ENCODE peak calls at places on chromosomes 6 and 20, in nine cellular contexts. F is tibial nerve, T is breast epithelium, W is lower leg skin, Q is GM12878, C is H54, K is A549, N is body of pancreas, Z is HepG2. P is an unnamed sample.

GRCh38 chr20:58790440-58790839 is 60.3 kb downstream of the GNAS-AS1 start:
- DNase-seq in T (no peak), Q (no peak), W (no peak), N (no peak), C (no peak), F (no peak), K (no peak), Z (no peak), P (no peak)

GRCh38 chr6:95248501-95248900 is 328.8 kb upstream of the MANEA start:
- DNase-seq in Z (no peak), N (no peak), W (no peak), F (no peak), Q (no peak), C (no peak), T (no peak), K (no peak), P (no peak)

GRCh38 chr6:28864321-28864923 is 59.4 kb downstream of the TRIM27 start:
- DNase-seq in T (no peak), K (no peak), W (no peak), Z (no peak), N (no peak), F (no peak), C (no peak), Q (no peak), P (no peak)

GRCh38 chr6:99912657-99913056 is 81.4 kb downstream of the MCHR2 start:
- DNase-seq in Q (no peak), T (no peak), N (no peak), C (no peak), W (no peak), K (no peak), F (no peak), Z (no peak), P (no peak)

GRCh38 chr6:100484474-100484873 is 19.8 kb upstream of the SIM1 start:
- DNase-seq in N (no peak), W (no peak), K (no peak), F (no peak), Q (peak; percentile 20), Z (no peak), T (no peak), C (no peak), P (no peak)

GRCh38 chr6:168155193-168155592 is 76.2 kb upstream of the FRMD1 start:
- DNase-seq in K (peak; percentile 20), Q (no peak), Z (no peak), N (no peak), C (no peak), W (no peak), F (no peak), T (no peak), P (no peak)

GRCh38 chr20:54110041-54110440 is 39.6 kb upstream of the BCAS1 start:
- DNase-seq in T (no peak), F (no peak), Z (peak; percentile 66), Q (no peak), K (no peak), W (no peak), N (no peak), C (no peak), P (no peak)

GRCh38 chr20:22339091-22339881 is 245.1 kb downstream of the FOXA2 start:
- DNase-seq in N (peak; percentile 66), W (no peak), C (peak; percentile 26), Q (no peak), F (peak; percentile 84), K (peak; percentile 60), Z (peak; percentile 84), T (no peak), P (peak; percentile 61)

GRCh38 chr6:139028242-139028657 is 295 bp upstream of the ABRACL start:
- DNase-seq in T (no peak), F (no peak), K (no peak), W (no peak), Z (no peak), Q (no peak), N (peak; percentile 76), C (peak; percentile 51), P (peak; percentile 51)

GRCh38 chr6:139028658-139029469 is at the start of gene ABRACL:
- DNase-seq in K (peak; percentile 42), Q (peak; percentile 45), Z (no peak), N (peak; percentile 40), C (peak; percentile 28), W (peak; percentile 89), F (peak; percentile 25), T (peak; percentile 67), P (peak; percentile 63)

GRCh38 chr6:139030539-139030938 is 2.0 kb downstream of the ABRACL start:
- DNase-seq in K (no peak), T (no peak), C (no peak), W (no peak), F (no peak), Z (no peak), Q (peak; percentile 48), N (peak; percentile 16), P (no peak)

GRCh38 chr6:139030211-139030530 is 1.6 kb downstream of the ABRACL start:
- DNase-seq in N (no peak), K (no peak), Q (no peak), Z (no peak), C (no peak), T (no peak), W (no peak), F (no peak), P (no peak)

DNA sequence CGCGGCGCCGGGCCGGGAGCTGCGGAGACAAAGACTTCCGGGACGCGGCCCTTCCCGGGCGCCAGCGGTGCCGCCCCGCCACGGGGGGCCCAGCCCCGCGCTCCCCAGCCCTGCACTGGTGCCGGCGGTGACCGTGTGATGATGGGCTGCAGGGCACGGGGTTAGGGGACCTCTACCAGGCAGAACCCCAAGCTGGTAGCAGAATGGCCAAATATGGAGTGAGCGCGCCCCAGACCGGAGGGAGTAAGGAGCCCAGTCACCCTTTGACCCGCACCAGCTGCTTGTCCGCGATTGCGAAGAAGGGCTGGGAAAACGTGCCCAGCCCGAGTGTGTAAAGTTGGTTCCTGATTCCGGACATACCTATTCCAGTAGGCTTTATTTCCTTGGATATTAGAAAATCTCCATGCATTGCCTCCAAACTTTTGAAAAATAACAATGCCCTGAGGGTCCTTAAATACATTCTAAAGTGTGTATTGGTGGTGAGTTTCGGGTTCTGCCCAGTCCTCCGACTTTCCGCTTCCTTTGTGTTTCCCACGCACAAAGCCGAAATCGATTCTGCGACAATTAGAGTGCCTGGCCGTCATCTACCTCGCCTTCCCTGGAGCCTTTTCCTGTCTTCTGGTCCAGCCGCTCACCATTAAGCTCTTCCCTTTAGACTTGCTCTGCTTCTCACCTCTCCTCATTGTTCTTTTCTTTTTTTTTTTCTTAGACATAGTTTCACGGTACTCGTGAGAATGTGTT is 1.1 kb downstream of the ABRACL start:
- DNase-seq in C (no peak), Z (no peak), W (peak; percentile 87), N (peak; percentile 74), Q (no peak), T (no peak), F (peak; percentile 49), K (peak; percentile 17), P (peak; percentile 85)
- TF ChIP-seq POLR2A in C (no peak), Z (no peak), W (no peak), N (no peak), Q (no peak), T (no peak), F (no peak), K (no peak), P (no peak)

GRCh38 chr20:62925420-62926228 is 681 bp downstream of the DIDO1 start:
- DNase-seq in Q (no peak), K (no peak), W (no peak), C (peak; percentile 37), Z (no peak), N (peak; percentile 37), F (no peak), T (no peak), P (peak; percentile 80)

GRCh38 chr20:62924567-62925419 is 1.5 kb downstream of the DIDO1 start:
- DNase-seq in T (no peak), K (no peak), W (no peak), N (peak; percentile 40), C (no peak), Z (peak; percentile 56), Q (no peak), F (no peak), P (peak; percentile 78)

GRCh38 chr20:62927128-62927705 is 912 bp upstream of the DIDO1 start:
- DNase-seq in N (no peak), Z (peak; percentile 30), W (no peak), T (no peak), F (no peak), Q (no peak), C (no peak), K (no peak), P (no peak)

GRCh38 chr20:62928246-62928939 is 2.1 kb upstream of the DIDO1 start:
- DNase-seq in F (no peak), K (no peak), W (no peak), N (no peak), T (no peak), Q (no peak), C (no peak), Z (no peak), P (peak; percentile 24)

DNA sequence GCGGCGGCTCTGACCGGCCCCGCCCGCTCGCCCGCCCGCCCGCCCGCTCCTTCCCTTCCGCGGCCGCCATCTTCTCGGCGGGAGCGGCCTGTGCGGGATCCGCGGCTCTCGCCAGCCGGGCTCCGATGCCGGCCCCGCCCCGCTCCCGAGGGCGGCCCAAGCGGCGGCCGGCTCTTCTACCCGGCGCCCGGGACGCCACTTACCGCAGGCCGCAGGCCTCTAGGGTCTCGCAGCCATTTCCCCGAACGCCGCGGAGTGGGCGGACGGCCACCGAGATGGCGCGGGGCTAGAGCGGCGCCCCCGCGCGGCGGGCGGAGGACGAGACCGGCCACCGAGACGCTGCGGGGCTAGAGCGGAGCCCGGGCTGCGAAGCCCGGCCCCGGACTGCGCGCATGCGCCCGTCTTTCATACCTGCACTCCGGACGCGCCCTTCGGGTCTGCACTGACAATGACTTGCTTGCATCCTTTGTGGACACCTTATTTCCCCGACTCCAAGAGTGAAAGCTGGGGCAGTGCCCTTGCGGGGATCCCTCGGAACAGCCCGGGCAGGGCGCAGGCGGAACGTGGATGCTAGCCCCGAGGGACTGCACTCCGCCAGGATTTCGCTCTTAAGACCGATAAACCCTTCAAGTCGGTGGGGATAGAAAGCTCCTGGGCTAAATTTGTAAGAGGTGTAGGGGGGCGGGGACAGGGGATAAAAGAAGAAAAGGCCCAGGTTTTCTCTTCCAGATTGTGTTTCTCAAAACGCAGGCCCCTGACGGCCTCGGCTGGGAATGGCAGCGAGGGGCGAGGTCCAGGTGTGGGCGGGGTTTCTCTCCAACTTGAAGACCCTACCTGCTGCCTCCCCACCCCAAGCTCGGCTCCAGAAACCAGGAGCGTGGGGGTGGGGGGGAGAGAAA is at the start of gene DIDO1:
- DNase-seq in Z (peak; percentile 87), F (peak; percentile 64), W (peak; percentile 97), T (peak; percentile 89), Q (peak; percentile 56), K (peak; percentile 96), N (peak; percentile 87), C (peak; percentile 97), P (peak; percentile 89)
- TF ChIP-seq POLR2A in Z (peak; percentile 77), F (peak; percentile 82), W (no peak), T (peak; percentile 43), Q (peak; percentile 80), K (no peak), N (peak; percentile 75), C (peak; percentile 31), P (peak; percentile 72)

GRCh38 chr6:31546962-31547726 is at the start of gene NFKBIL1:
- DNase-seq in W (peak; percentile 99), F (peak; percentile 94), T (peak; percentile 95), C (peak; percentile 72), Z (peak; percentile 93), Q (peak; percentile 89), N (peak; percentile 96), K (peak; percentile 85), P (peak; percentile 97)
- TF ChIP-seq POLR2A in W (no peak), F (no peak), T (peak; percentile 31), C (peak; percentile 27), Z (peak; percentile 63), Q (peak; percentile 69), N (peak; percentile 50), K (no peak), P (peak; percentile 65)

DNA sequence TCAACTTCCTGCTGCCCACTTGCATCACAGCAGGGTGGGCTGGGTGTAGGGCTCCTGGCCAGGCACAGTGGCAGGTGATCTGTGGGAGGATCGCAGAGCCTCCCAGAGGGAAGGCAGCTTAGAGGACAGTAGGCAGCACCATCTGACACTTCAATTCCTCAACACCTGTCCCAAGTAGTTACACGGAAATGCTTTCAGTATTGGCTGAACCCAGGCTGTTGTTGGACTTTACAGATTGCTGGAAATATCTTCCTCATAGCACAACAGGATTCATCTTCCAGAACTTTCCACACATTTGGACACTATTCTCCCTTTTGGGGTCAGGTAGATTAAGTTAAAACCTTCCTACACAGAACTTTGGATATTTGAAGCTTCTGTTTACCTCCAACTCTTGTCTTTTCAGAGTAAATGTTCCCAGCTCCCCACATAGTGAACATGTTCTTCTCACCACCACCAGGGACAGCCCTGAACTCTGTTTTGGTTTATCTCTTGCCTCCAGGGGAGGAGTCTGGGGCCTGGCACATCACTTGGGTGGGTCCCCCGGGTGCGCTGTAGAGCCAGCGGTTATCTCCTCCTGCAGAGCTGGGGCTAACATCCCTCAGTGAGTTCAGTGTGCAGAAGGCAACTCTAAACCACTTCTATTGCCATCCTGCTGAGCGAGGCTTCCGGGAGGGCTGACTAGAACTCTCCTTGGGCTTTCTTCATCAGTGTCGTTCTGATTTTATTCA is 3.5 kb upstream of the SLC22A2 start:
- DNase-seq in T (no peak), W (no peak), K (peak; percentile 47), F (no peak), C (no peak), Q (no peak), Z (peak; percentile 45), N (no peak), P (peak; percentile 86)
- TF ChIP-seq POLR2A in T (no peak), W (no peak), K (no peak), F (no peak), C (no peak), Q (no peak), Z (no peak), N (no peak), P (no peak)

P was measured in erythroblast.